ENCODE peak calls at places on chromosomes 5 and 9, in eight cellular contexts. One of them, this sample, is unnamed. For H3K36me3, the result is how much of the 10 kb centered on the place peaks cover.

GRCh38 chr5:65970481-65971367 is 44.3 kb downstream of the ERBIN start:
- DNase-seq in upper lobe of right lung: no peak
- DNase-seq in body of pancreas: no peak
- DNase-seq in neuronal stem cell: no peak
- DNase-seq in CD4-positive, CD25-positive, alpha-beta regulatory T cell: no peak
- DNase-seq in right lobe of liver: no peak
- DNase-seq in sigmoid colon: no peak
- DNase-seq in psoas muscle: peak
- DNase-seq in this sample: no peak

GRCh38 chr9:129832957-129833356 is 2.1 kb downstream of the C9orf78 start:
- DNase-seq in psoas muscle: no peak
- DNase-seq in right lobe of liver: no peak
- DNase-seq in neuronal stem cell: no peak
- DNase-seq in CD4-positive, CD25-positive, alpha-beta regulatory T cell: no peak
- DNase-seq in body of pancreas: no peak
- DNase-seq in upper lobe of right lung: no peak
- DNase-seq in sigmoid colon: no peak
- DNase-seq in this sample: no peak

GRCh38 chr9:121743441-121744001 is 92.1 kb downstream of the DAB2IP start:
- DNase-seq in psoas muscle: peak
- DNase-seq in upper lobe of right lung: peak
- DNase-seq in right lobe of liver: peak
- DNase-seq in body of pancreas: peak
- DNase-seq in sigmoid colon: peak
- DNase-seq in neuronal stem cell: peak
- DNase-seq in CD4-positive, CD25-positive, alpha-beta regulatory T cell: no peak
- DNase-seq in this sample: peak

GRCh38 chr5:134637106-134637721 is 4.6 kb upstream of the SAR1B start:
- DNase-seq in body of pancreas: no peak
- DNase-seq in CD4-positive, CD25-positive, alpha-beta regulatory T cell: no peak
- DNase-seq in right lobe of liver: no peak
- DNase-seq in psoas muscle: no peak
- DNase-seq in sigmoid colon: no peak
- DNase-seq in neuronal stem cell: no peak
- DNase-seq in upper lobe of right lung: no peak
- DNase-seq in this sample: no peak

GRCh38 chr9:114995681-114996221 is 65.4 kb upstream of the TNFSF8 start:
- DNase-seq in neuronal stem cell: no peak
- DNase-seq in sigmoid colon: no peak
- DNase-seq in upper lobe of right lung: peak
- DNase-seq in body of pancreas: peak
- DNase-seq in right lobe of liver: no peak
- DNase-seq in psoas muscle: no peak
- DNase-seq in CD4-positive, CD25-positive, alpha-beta regulatory T cell: no peak
- DNase-seq in this sample: no peak

GRCh38 chr5:60842859-60843692 is 993 bp downstream of the ELOVL7 start:
- DNase-seq in right lobe of liver: peak
- DNase-seq in upper lobe of right lung: no peak
- DNase-seq in psoas muscle: no peak
- DNase-seq in body of pancreas: peak
- DNase-seq in CD4-positive, CD25-positive, alpha-beta regulatory T cell: peak
- DNase-seq in sigmoid colon: no peak
- DNase-seq in neuronal stem cell: peak
- DNase-seq in this sample: no peak

GRCh38 chr9:93114169-93114983 is 18.4 kb downstream of the CARD19 start:
- DNase-seq in CD4-positive, CD25-positive, alpha-beta regulatory T cell: no peak
- DNase-seq in psoas muscle: peak
- DNase-seq in upper lobe of right lung: peak
- DNase-seq in neuronal stem cell: no peak
- DNase-seq in sigmoid colon: peak
- DNase-seq in right lobe of liver: peak
- DNase-seq in body of pancreas: peak
- DNase-seq in this sample: no peak

GRCh38 chr5:52342361-52342760 is 445.4 kb upstream of the ITGA1 start:
- DNase-seq in CD4-positive, CD25-positive, alpha-beta regulatory T cell: no peak
- DNase-seq in neuronal stem cell: no peak
- DNase-seq in body of pancreas: no peak
- DNase-seq in psoas muscle: no peak
- DNase-seq in right lobe of liver: no peak
- DNase-seq in upper lobe of right lung: no peak
- DNase-seq in sigmoid colon: no peak
- DNase-seq in this sample: no peak

GRCh38 chr5:168960492-168960891 is 340.4 kb downstream of the SLIT3 start:
- DNase-seq in body of pancreas: no peak
- DNase-seq in psoas muscle: no peak
- DNase-seq in CD4-positive, CD25-positive, alpha-beta regulatory T cell: peak
- DNase-seq in sigmoid colon: no peak
- DNase-seq in neuronal stem cell: no peak
- DNase-seq in upper lobe of right lung: no peak
- DNase-seq in right lobe of liver: no peak
- DNase-seq in this sample: no peak

GRCh38 chr5:168965638-168966037 is 335.3 kb downstream of the SLIT3 start:
- DNase-seq in psoas muscle: no peak
- DNase-seq in neuronal stem cell: no peak
- DNase-seq in upper lobe of right lung: no peak
- DNase-seq in right lobe of liver: no peak
- DNase-seq in body of pancreas: no peak
- DNase-seq in CD4-positive, CD25-positive, alpha-beta regulatory T cell: no peak
- DNase-seq in sigmoid colon: no peak
- DNase-seq in this sample: no peak

GRCh38 chr5:168964182-168964581 is 336.8 kb downstream of the SLIT3 start:
- DNase-seq in body of pancreas: no peak
- DNase-seq in sigmoid colon: no peak
- DNase-seq in upper lobe of right lung: no peak
- DNase-seq in psoas muscle: no peak
- DNase-seq in neuronal stem cell: no peak
- DNase-seq in CD4-positive, CD25-positive, alpha-beta regulatory T cell: no peak
- DNase-seq in right lobe of liver: no peak
- DNase-seq in this sample: no peak

GRCh38 chr5:168967882-168968620 is 332.9 kb downstream of the SLIT3 start:
- DNase-seq in CD4-positive, CD25-positive, alpha-beta regulatory T cell: no peak
- DNase-seq in body of pancreas: no peak
- DNase-seq in neuronal stem cell: no peak
- DNase-seq in sigmoid colon: no peak
- DNase-seq in right lobe of liver: no peak
- DNase-seq in psoas muscle: no peak
- DNase-seq in upper lobe of right lung: no peak
- DNase-seq in this sample: no peak

GRCh38 chr5:168962323-168962722 is 338.6 kb downstream of the SLIT3 start:
- DNase-seq in neuronal stem cell: no peak
- DNase-seq in psoas muscle: no peak
- DNase-seq in body of pancreas: no peak
- DNase-seq in upper lobe of right lung: no peak
- DNase-seq in CD4-positive, CD25-positive, alpha-beta regulatory T cell: no peak
- DNase-seq in right lobe of liver: no peak
- DNase-seq in sigmoid colon: no peak
- DNase-seq in this sample: no peak
- H3K27ac ChIP-seq in neuronal stem cell: no peak
- H3K27ac ChIP-seq in psoas muscle: no peak
- H3K27ac ChIP-seq in body of pancreas: no peak
- H3K27ac ChIP-seq in upper lobe of right lung: no peak
- H3K27ac ChIP-seq in CD4-positive, CD25-positive, alpha-beta regulatory T cell: no peak
- H3K27ac ChIP-seq in right lobe of liver: no peak
- H3K27ac ChIP-seq in sigmoid colon: no peak
- H3K27ac ChIP-seq in this sample: no peak

GRCh38 chr9:131178382-131178781 is 53.0 kb downstream of the NUP214 start:
- DNase-seq in upper lobe of right lung: peak
- DNase-seq in psoas muscle: peak
- DNase-seq in CD4-positive, CD25-positive, alpha-beta regulatory T cell: peak
- DNase-seq in body of pancreas: peak
- DNase-seq in neuronal stem cell: peak
- DNase-seq in sigmoid colon: peak
- DNase-seq in right lobe of liver: peak
- DNase-seq in this sample: peak
- H3K36me3 ChIP-seq in upper lobe of right lung: half or more
- H3K36me3 ChIP-seq in psoas muscle: under half
- H3K36me3 ChIP-seq in CD4-positive, CD25-positive, alpha-beta regulatory T cell: half or more
- H3K36me3 ChIP-seq in body of pancreas: under half
- H3K36me3 ChIP-seq in neuronal stem cell: under half
- H3K36me3 ChIP-seq in sigmoid colon: half or more
- H3K36me3 ChIP-seq in right lobe of liver: half or more
- H3K36me3 ChIP-seq in this sample: under half

GRCh38 chr5:149407331-149408251 is 28.5 kb upstream of the IL17B start:
- DNase-seq in neuronal stem cell: no peak
- DNase-seq in upper lobe of right lung: no peak
- DNase-seq in sigmoid colon: peak
- DNase-seq in right lobe of liver: no peak
- DNase-seq in body of pancreas: no peak
- DNase-seq in psoas muscle: no peak
- DNase-seq in CD4-positive, CD25-positive, alpha-beta regulatory T cell: no peak
- DNase-seq in this sample: no peak

GRCh38 chr5:149406979-149407306 is 27.9 kb upstream of the IL17B start:
- DNase-seq in neuronal stem cell: no peak
- DNase-seq in right lobe of liver: no peak
- DNase-seq in CD4-positive, CD25-positive, alpha-beta regulatory T cell: no peak
- DNase-seq in sigmoid colon: no peak
- DNase-seq in body of pancreas: no peak
- DNase-seq in psoas muscle: no peak
- DNase-seq in upper lobe of right lung: no peak
- DNase-seq in this sample: no peak

GRCh38 chr5:149405550-149406202 is 26.6 kb upstream of the IL17B start:
- DNase-seq in sigmoid colon: peak
- DNase-seq in right lobe of liver: no peak
- DNase-seq in upper lobe of right lung: no peak
- DNase-seq in neuronal stem cell: no peak
- DNase-seq in body of pancreas: no peak
- DNase-seq in CD4-positive, CD25-positive, alpha-beta regulatory T cell: no peak
- DNase-seq in psoas muscle: no peak
- DNase-seq in this sample: no peak

GRCh38 chr5:149404746-149405549 is 25.9 kb upstream of the IL17B start:
- DNase-seq in psoas muscle: no peak
- DNase-seq in sigmoid colon: peak
- DNase-seq in body of pancreas: no peak
- DNase-seq in right lobe of liver: no peak
- DNase-seq in upper lobe of right lung: no peak
- DNase-seq in neuronal stem cell: no peak
- DNase-seq in CD4-positive, CD25-positive, alpha-beta regulatory T cell: no peak
- DNase-seq in this sample: no peak

GRCh38 chr5:149406203-149406978 is 27.3 kb upstream of the IL17B start:
- DNase-seq in CD4-positive, CD25-positive, alpha-beta regulatory T cell: no peak
- DNase-seq in sigmoid colon: peak
- DNase-seq in neuronal stem cell: no peak
- DNase-seq in right lobe of liver: no peak
- DNase-seq in psoas muscle: peak
- DNase-seq in body of pancreas: peak
- DNase-seq in upper lobe of right lung: no peak
- DNase-seq in this sample: no peak
- H3K4me3 ChIP-seq in CD4-positive, CD25-positive, alpha-beta regulatory T cell: no peak
- H3K4me3 ChIP-seq in sigmoid colon: peak
- H3K4me3 ChIP-seq in neuronal stem cell: no peak
- H3K4me3 ChIP-seq in right lobe of liver: peak
- H3K4me3 ChIP-seq in psoas muscle: peak
- H3K4me3 ChIP-seq in body of pancreas: no peak
- H3K4me3 ChIP-seq in upper lobe of right lung: peak
- H3K4me3 ChIP-seq in this sample: peak

GRCh38 chr5:9621379-9621903 is 8.7 kb downstream of the TAS2R1 start:
- DNase-seq in CD4-positive, CD25-positive, alpha-beta regulatory T cell: no peak
- DNase-seq in upper lobe of right lung: no peak
- DNase-seq in right lobe of liver: no peak
- DNase-seq in neuronal stem cell: no peak
- DNase-seq in psoas muscle: no peak
- DNase-seq in sigmoid colon: no peak
- DNase-seq in body of pancreas: no peak
- DNase-seq in this sample: no peak

GRCh38 chr5:9619331-9620092 is 10.6 kb downstream of the TAS2R1 start:
- DNase-seq in body of pancreas: no peak
- DNase-seq in upper lobe of right lung: no peak
- DNase-seq in sigmoid colon: no peak
- DNase-seq in neuronal stem cell: no peak
- DNase-seq in right lobe of liver: no peak
- DNase-seq in psoas muscle: no peak
- DNase-seq in CD4-positive, CD25-positive, alpha-beta regulatory T cell: no peak
- DNase-seq in this sample: no peak

GRCh38 chr5:9613360-9613759 is 16.8 kb downstream of the TAS2R1 start:
- DNase-seq in sigmoid colon: no peak
- DNase-seq in right lobe of liver: no peak
- DNase-seq in psoas muscle: no peak
- DNase-seq in upper lobe of right lung: no peak
- DNase-seq in CD4-positive, CD25-positive, alpha-beta regulatory T cell: no peak
- DNase-seq in neuronal stem cell: no peak
- DNase-seq in body of pancreas: no peak
- DNase-seq in this sample: no peak

GRCh38 chr5:9617191-9617590 is 13.0 kb downstream of the TAS2R1 start:
- DNase-seq in body of pancreas: no peak
- DNase-seq in sigmoid colon: no peak
- DNase-seq in CD4-positive, CD25-positive, alpha-beta regulatory T cell: no peak
- DNase-seq in right lobe of liver: no peak
- DNase-seq in neuronal stem cell: no peak
- DNase-seq in upper lobe of right lung: no peak
- DNase-seq in psoas muscle: no peak
- DNase-seq in this sample: no peak

GRCh38 chr5:9617739-9618504 is 12.2 kb downstream of the TAS2R1 start:
- DNase-seq in body of pancreas: no peak
- DNase-seq in sigmoid colon: no peak
- DNase-seq in right lobe of liver: no peak
- DNase-seq in psoas muscle: no peak
- DNase-seq in neuronal stem cell: no peak
- DNase-seq in upper lobe of right lung: no peak
- DNase-seq in CD4-positive, CD25-positive, alpha-beta regulatory T cell: no peak
- DNase-seq in this sample: no peak
- H3K27ac ChIP-seq in body of pancreas: no peak
- H3K27ac ChIP-seq in sigmoid colon: no peak
- H3K27ac ChIP-seq in right lobe of liver: no peak
- H3K27ac ChIP-seq in psoas muscle: no peak
- H3K27ac ChIP-seq in neuronal stem cell: no peak
- H3K27ac ChIP-seq in upper lobe of right lung: no peak
- H3K27ac ChIP-seq in CD4-positive, CD25-positive, alpha-beta regulatory T cell: no peak
- H3K27ac ChIP-seq in this sample: no peak